ENCODE peak calls at places on chromosomes 13 and 19, in six cellular contexts. J is AG09309, S is fibroblast of lung, E is omental fat pad, X is RWPE1, A is coronary artery. N is an unnamed sample.

GRCh38 chr19:10115392-10116084 is 4.0 kb downstream of the P2RY11 start:
- DNase-seq in J (no peak), S (no peak), E (no peak), X (no peak), A (no peak), N (no peak)

GRCh38 chr13:24741016-24741662 is 22.8 kb upstream of the RNF17 start:
- DNase-seq in J (no peak), S (no peak), E (no peak), X (no peak), A (no peak), N (no peak)

GRCh38 chr19:6394831-6395230 is 1.9 kb upstream of the GTF2F1 start:
- DNase-seq in J (no peak), S (no peak), E (no peak), X (no peak), A (no peak), N (no peak)

GRCh38 chr13:35923347-35923746 is 207.8 kb downstream of the DCLK1 start:
- DNase-seq in J (no peak), S (peak), E (no peak), X (peak), A (no peak), N (no peak)

GRCh38 chr19:18282021-18282787 is 782 bp upstream of the JUND start:
- DNase-seq in J (no peak), S (no peak), E (peak), X (no peak), A (no peak), N (no peak)

GRCh38 chr19:47790398-47790814 is 11.9 kb downstream of the SELENOW start:
- DNase-seq in J (no peak), S (peak), E (peak), X (peak), A (no peak), N (peak)

GRCh38 chr13:103895835-103896520 is 829.8 kb upstream of the SLC10A2 start:
- DNase-seq in J (no peak), S (no peak), E (no peak), X (no peak), A (no peak), N (no peak)

GRCh38 chr13:107190065-107190464 is 622.1 kb upstream of the ARGLU1 start:
- DNase-seq in J (no peak), S (no peak), E (no peak), X (no peak), A (no peak), N (no peak)

GRCh38 chr19:16002380-16002779 is 53.6 kb downstream of the OR10H4 start:
- DNase-seq in J (no peak), S (no peak), E (no peak), X (no peak), A (no peak), N (no peak)
- TF ChIP-seq CTCF in J (no peak), S (no peak), E (no peak), X (no peak), A (no peak), N (no peak)

DNA sequence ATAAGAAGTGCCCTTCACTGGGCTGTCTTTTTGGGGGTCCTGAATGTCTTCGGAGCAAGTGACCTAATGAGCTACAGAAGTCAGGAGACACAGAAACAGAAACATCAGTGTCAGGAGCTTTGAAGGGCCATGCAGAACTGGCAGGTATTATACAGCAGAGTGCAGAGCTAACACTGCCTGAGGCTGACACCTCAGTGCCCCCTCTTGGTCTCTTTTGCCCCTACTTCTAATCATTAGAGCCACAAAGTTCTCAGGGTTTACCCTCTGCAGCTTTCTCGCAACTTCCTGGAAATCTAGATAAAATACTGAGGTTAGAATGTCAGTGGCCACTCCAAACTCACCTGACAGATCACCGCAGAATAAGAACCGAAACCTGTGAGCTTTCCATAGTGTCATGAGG is 172.7 kb downstream of the B3GLCT start:
- DNase-seq in J (no peak), S (no peak), E (no peak), X (no peak), A (no peak), N (no peak)
- TF ChIP-seq CTCF in J (no peak), S (no peak), E (no peak), X (no peak), A (no peak), N (no peak)

GRCh38 chr13:102687520-102687919 is 7.3 kb downstream of the METTL21C start:
- DNase-seq in J (no peak), S (no peak), E (no peak), X (peak), A (no peak), N (no peak)
- TF ChIP-seq CTCF in J (no peak), S (no peak), E (no peak), X (no peak), A (no peak), N (no peak)

GRCh38 chr19:45463241-45463640 is 4.6 kb upstream of the FOSB start:
- DNase-seq in J (no peak), S (no peak), E (no peak), X (no peak), A (no peak), N (no peak)
- TF ChIP-seq CTCF in J (no peak), S (no peak), E (no peak), X (no peak), A (no peak), N (no peak)

DNA sequence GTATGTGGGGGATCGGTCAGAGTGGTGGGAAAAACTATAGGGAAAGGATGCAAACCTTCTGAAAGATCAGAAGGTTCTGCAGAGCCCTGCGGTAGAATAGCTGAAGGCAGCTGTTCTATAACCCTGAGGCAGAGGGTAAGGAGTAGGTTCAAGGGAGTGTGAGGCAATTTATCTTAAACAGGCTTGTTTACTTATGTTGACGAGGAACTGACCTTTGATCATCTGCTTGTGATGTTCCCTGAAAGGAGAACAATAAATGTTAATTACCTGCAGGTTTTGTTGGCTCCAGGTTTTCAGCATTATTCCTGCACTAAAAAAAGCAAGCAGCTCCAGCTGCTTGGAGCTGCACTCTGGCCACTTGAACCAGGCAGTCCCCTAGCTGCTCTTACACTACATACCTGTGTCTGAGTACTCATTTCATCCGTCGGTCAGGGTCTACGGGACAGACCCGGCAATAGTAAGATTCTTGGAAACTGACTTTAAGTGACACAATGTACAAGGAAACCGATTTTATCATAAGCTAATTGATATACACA is 202.1 kb downstream of the TBC1D4 start:
- DNase-seq in J (no peak), S (no peak), E (no peak), X (no peak), A (no peak), N (no peak)
- TF ChIP-seq CTCF in J (no peak), S (no peak), E (no peak), X (no peak), A (no peak), N (no peak)

GRCh38 chr13:37769545-37769944 is 100.0 kb downstream of the TRPC4 start:
- DNase-seq in J (no peak), S (no peak), E (no peak), X (no peak), A (no peak), N (no peak)

DNA sequence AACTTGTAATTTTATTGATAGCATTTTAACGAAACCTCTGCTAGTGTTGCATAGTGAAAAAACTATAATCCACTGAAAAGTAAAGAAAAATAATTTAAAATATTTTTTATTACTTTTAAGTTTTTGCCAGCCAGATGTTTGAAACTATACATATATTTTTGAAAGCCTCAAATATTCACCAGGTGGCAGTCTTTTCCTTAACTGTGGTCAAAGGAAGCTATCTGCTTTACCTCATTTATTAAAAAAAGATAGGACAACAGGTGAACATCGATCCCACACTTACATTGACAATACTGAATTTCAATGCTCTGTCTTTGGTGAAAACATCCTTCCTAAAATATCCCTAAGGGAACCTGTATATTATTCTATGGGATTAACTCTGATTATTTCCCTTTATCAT is 100.5 kb downstream of the TRPC4 start:
- DNase-seq in J (no peak), S (no peak), E (no peak), X (peak), A (no peak), N (no peak)
- TF ChIP-seq CTCF in J (no peak), S (peak), E (no peak), X (no peak), A (no peak), N (peak)

DNA sequence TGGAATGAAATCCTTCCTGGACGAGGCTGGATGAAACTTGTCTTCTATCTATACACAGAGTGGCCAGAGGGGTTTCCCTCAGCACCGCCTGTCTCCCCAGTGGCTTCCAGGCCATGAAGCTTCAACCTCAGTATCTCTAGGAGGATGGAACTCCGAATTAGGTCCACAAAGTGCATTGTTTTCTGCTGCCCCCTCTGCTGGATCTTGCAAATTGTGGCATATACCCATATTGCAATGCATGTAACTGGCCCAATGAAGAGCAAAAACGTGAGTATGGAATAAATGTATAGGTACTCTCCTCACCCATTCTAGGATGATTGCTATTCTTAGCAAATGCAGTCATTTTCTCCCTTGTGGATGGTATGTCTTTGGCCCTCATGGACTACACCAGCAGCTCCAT is 14.7 kb upstream of the LILRB4 start:
- DNase-seq in J (no peak), S (no peak), E (no peak), X (no peak), A (no peak), N (no peak)
- TF ChIP-seq CTCF in J (no peak), S (no peak), E (no peak), X (no peak), A (no peak), N (no peak)

DNA sequence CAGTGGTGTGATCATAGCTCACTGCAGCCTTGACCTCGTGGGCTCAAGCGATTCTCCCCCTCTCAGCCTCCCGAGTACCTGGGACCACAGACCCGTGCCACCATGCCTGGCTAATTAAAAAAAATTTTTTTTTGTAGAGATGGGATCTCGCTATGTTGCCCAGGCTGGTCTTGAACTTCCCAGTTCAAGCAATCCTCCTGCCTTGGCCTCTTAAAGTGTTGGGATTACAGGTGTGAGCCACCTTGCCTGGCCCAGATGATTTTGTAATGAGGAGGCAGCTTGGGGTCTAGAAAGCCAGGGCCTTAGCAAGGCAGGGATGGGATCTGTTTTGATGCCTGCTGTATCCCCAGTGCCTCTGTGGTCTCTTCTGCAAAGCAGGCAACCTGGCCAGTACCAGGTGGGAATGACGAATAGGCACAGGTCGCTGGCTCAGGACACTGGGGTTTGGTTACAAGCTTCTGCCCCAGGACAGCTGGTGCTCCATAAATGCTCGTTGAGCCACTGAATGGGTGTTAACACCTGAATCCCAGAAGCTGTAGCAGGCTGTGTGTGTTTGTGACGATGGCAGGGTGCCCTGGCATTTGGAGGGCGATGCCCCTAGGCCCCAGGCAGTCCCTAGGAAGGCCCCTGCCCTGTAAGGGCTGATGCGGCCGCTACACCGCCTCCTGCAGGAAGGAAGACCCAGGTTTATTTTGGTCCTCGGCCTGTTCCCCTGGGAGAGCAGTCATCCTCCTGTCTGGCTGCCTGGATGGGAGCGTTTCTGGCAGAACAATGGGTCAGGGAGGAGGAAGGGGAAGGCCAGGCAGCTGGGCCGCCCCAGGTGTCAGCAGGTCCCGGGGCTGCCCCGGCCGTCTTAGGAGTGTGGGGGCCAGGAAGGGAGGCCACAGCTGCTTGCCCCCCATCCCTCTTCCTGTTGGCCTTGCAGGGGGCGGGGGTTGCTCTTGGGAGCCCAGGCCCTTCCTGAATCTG is 8.6 kb downstream of the TNFAIP8L1 start:
- DNase-seq in J (no peak), S (no peak), E (no peak), X (no peak), A (no peak), N (no peak)
- TF ChIP-seq CTCF in J (no peak), S (no peak), E (no peak), X (no peak), A (no peak), N (no peak)

GRCh38 chr13:45267215-45267614 is 66.4 kb upstream of the KCTD4 start:
- DNase-seq in J (no peak), S (no peak), E (no peak), X (no peak), A (no peak), N (no peak)

DNA sequence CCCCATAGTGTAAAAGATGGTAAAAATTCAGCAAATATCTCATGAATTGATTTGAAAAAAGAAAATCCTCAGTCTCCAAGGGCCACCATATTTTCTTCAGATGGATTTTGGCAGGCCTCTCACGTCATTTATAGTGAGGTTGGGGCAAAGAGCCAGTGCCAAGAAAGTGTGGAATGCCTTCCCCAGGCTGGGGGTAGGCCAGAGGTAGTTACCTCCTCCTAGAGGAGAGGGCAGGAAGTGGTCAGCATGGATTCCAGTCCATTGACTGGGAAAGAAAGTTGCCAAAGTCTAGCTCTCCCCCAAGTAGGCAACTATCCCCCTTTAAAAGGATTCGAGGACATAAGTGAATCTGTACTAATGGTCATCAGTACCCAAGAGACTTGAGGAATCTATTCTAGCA is 68.4 kb upstream of the KCTD4 start:
- DNase-seq in J (no peak), S (peak), E (no peak), X (no peak), A (no peak), N (no peak)
- TF ChIP-seq CTCF in J (no peak), S (no peak), E (no peak), X (no peak), A (no peak), N (no peak)

GRCh38 chr13:33129886-33130285 is 113.7 kb downstream of the KL start:
- DNase-seq in J (no peak), S (no peak), E (no peak), X (no peak), A (no peak), N (no peak)

GRCh38 chr13:33129094-33129832 is 113.0 kb downstream of the KL start:
- DNase-seq in J (no peak), S (no peak), E (no peak), X (no peak), A (no peak), N (no peak)

GRCh38 chr13:33128134-33128533 is 111.9 kb downstream of the KL start:
- DNase-seq in J (no peak), S (no peak), E (no peak), X (no peak), A (no peak), N (no peak)

GRCh38 chr13:33125821-33126570 is 109.8 kb downstream of the KL start:
- DNase-seq in J (peak), S (peak), E (no peak), X (peak), A (no peak), N (no peak)

GRCh38 chr13:33126909-33127607 is 110.8 kb downstream of the KL start:
- DNase-seq in J (no peak), S (peak), E (no peak), X (no peak), A (no peak), N (no peak)
- TF ChIP-seq CTCF in J (no peak), S (peak), E (no peak), X (no peak), A (no peak), N (no peak)

N was measured in type B pancreatic cell.